ENCODE peak calls at places on chromosomes 3 and 15, in seven cellular contexts. Z, F, H, B, V, S and G are unnamed samples. For H3K36me3, the result is how much of the 10 kb centered on the place peaks cover.

GRCh38 chr3:150454622-150455021 is 46.5 kb downstream of the TSC22D2 start:
- DNase-seq in Z (no peak), F (no peak), H (no peak), B (no peak), V (no peak), S (no peak), G (no peak)

GRCh38 chr15:48565560-48566482 is 79.7 kb downstream of the FBN1 start:
- DNase-seq in Z (no peak), F (no peak), H (no peak), B (no peak), V (no peak), S (no peak), G (no peak)

GRCh38 chr3:31275038-31275562 is 257.6 kb upstream of the STT3B start:
- DNase-seq in Z (no peak), F (peak), H (no peak), B (peak), V (no peak), S (peak), G (peak)

GRCh38 chr3:112298781-112299180 is 4.8 kb upstream of the SLC9C1 start:
- DNase-seq in Z (no peak), F (no peak), H (no peak), B (no peak), V (no peak), S (no peak), G (no peak)

GRCh38 chr15:66673410-66674322 is 28.4 kb upstream of the SMAD6 start:
- DNase-seq in Z (no peak), F (no peak), H (peak), B (no peak), V (no peak), S (peak), G (peak)

GRCh38 chr3:129603561-129603942 is 2.9 kb downstream of the PLXND1 start:
- DNase-seq in Z (no peak), F (no peak), H (no peak), B (no peak), V (no peak), S (no peak), G (peak)

GRCh38 chr3:117761992-117762944 is 1052.7 kb downstream of the TUSC7 start:
- DNase-seq in Z (no peak), F (no peak), H (no peak), B (no peak), V (no peak), S (no peak), G (no peak)

GRCh38 chr3:150469931-150470740 is 62.0 kb downstream of the TSC22D2 start:
- DNase-seq in Z (no peak), F (no peak), H (peak), B (no peak), V (no peak), S (no peak), G (no peak)

GRCh38 chr3:189195302-189195701 is 23.5 kb downstream of the TPRG1 start:
- DNase-seq in Z (no peak), F (no peak), H (no peak), B (peak), V (no peak), S (no peak), G (no peak)

GRCh38 chr3:23806322-23807160 is 786 bp downstream of the UBE2E1 start:
- DNase-seq in Z (peak), F (peak), H (peak), B (no peak), V (no peak), S (no peak), G (peak)

GRCh38 chr3:55165278-55165677 is 237.4 kb upstream of the LRTM1 start:
- DNase-seq in Z (no peak), F (no peak), H (no peak), B (no peak), V (no peak), S (no peak), G (no peak)

GRCh38 chr3:129360705-129361460 is 67.6 kb downstream of the EFCAB12 start:
- DNase-seq in Z (no peak), F (no peak), H (no peak), B (no peak), V (no peak), S (no peak), G (no peak)

GRCh38 chr15:25846377-25846776 is 16.8 kb downstream of the ATP10A start:
- DNase-seq in Z (no peak), F (no peak), H (no peak), B (no peak), V (no peak), S (no peak), G (no peak)

GRCh38 chr3:129961142-129961541 is 13.4 kb upstream of the TRH start:
- DNase-seq in Z (no peak), F (no peak), H (no peak), B (no peak), V (no peak), S (no peak), G (no peak)

DNA sequence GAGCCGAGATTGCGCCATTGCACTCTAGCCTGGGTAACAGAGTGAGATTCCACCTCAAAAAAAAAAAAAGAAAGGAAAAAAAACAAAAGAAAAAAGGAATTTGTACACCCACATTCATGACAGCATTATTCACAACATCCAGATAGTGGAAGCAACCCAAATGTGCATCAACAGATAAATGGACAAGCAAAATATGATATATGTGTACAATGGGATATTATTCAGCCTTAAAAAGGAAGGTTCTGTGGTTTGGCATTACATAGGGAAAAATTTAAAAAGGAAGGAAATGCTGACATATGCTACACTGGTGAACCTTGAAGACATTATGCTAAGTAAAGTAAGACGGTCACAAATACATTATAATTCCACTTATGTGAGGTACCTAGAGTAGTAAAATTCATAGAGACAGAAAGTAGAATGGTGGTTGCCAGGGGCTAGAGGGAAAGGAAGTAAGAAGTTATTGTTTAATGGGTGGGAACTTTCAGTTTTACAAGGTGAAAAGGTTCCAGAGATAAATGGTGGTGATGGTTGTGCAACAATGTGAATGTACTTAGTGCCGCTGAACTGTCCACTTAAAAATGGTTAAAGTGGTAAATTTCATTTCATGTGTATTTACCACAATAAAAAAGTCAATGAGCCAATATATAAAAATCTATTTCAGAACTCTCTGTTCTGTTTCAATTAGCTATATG is 118.5 kb downstream of the MYLK start:
- DNase-seq in Z (no peak), F (no peak), H (no peak), B (peak), V (no peak), S (no peak), G (no peak)
- H3K27ac ChIP-seq in Z (no peak), F (no peak), H (no peak), B (peak), V (no peak), S (no peak), G (no peak)

GRCh38 chr3:45667569-45667967 is 21.6 kb upstream of the SACM1L start:
- DNase-seq in Z (no peak), F (no peak), H (no peak), B (no peak), V (no peak), S (no peak), G (no peak)
- H3K36me3 ChIP-seq in Z (under half), F (under half), H (under half), B (under half), V (under half), S (half or more), G (under half)

GRCh38 chr15:58039260-58040035 is 26.1 kb downstream of the ALDH1A2 start:
- DNase-seq in Z (no peak), F (no peak), H (no peak), B (no peak), V (no peak), S (no peak), G (no peak)
- TF ChIP-seq EP300 in Z (no peak), F (no peak), H (no peak), B (no peak), V (no peak), S (no peak), G (no peak)

DNA sequence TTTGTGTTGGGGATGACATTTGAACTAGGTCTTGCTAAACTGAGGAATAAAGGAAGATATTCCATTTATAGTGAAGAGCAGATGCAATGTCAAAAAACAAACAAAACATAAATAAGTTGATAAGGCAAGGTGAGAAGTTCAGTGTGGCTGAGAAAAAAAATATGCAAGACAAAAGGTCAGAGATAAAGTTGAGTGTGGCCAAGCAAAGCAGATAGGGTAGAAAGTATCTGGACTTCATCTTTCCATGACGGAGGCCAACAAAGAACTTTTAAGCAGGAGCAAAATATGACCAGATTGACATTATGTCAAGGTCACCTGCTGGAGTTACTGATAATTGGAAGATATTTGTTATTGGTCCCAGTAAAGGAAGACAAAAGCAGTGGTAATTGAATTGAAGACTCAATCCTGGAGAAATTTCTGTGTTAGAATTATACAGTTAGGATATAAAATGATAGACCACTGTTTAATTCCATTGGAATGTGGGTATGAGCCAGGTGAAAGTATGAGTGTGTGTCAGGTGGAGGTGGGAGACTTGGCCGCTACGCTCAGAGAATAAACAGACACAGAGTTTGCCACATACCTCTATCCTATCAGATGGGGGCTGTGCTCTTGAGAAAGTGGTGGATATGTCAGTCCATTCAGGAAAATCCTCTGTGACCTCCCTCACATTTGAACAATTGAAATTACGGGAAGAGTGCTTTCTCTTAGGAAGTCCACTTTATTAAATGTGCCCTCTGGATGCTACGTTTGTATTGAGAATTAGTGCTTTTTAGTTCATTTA is 28.1 kb downstream of the ADIPOQ start:
- DNase-seq in Z (no peak), F (no peak), H (no peak), B (no peak), V (no peak), S (no peak), G (no peak)
- H3K27ac ChIP-seq in Z (no peak), F (no peak), H (no peak), B (no peak), V (no peak), S (no peak), G (no peak)

GRCh38 chr15:83016906-83017305 is 5.5 kb upstream of the C15orf40 start:
- DNase-seq in Z (no peak), F (no peak), H (no peak), B (no peak), V (no peak), S (no peak), G (no peak)
- H3K36me3 ChIP-seq in Z (under half), F (under half), H (under half), B (under half), V (under half), S (half or more), G (under half)

GRCh38 chr3:141682007-141682406 is 56.1 kb upstream of the RNF7 start:
- DNase-seq in Z (no peak), F (no peak), H (no peak), B (no peak), V (no peak), S (no peak), G (no peak)

GRCh38 chr3:141682921-141683320 is 55.2 kb upstream of the RNF7 start:
- DNase-seq in Z (no peak), F (no peak), H (no peak), B (no peak), V (no peak), S (no peak), G (no peak)

GRCh38 chr3:141690366-141691072 is 47.6 kb upstream of the RNF7 start:
- DNase-seq in Z (no peak), F (no peak), H (no peak), B (no peak), V (no peak), S (no peak), G (no peak)

GRCh38 chr3:141684758-141685157 is 53.3 kb upstream of the RNF7 start:
- DNase-seq in Z (no peak), F (no peak), H (no peak), B (no peak), V (no peak), S (no peak), G (no peak)

DNA sequence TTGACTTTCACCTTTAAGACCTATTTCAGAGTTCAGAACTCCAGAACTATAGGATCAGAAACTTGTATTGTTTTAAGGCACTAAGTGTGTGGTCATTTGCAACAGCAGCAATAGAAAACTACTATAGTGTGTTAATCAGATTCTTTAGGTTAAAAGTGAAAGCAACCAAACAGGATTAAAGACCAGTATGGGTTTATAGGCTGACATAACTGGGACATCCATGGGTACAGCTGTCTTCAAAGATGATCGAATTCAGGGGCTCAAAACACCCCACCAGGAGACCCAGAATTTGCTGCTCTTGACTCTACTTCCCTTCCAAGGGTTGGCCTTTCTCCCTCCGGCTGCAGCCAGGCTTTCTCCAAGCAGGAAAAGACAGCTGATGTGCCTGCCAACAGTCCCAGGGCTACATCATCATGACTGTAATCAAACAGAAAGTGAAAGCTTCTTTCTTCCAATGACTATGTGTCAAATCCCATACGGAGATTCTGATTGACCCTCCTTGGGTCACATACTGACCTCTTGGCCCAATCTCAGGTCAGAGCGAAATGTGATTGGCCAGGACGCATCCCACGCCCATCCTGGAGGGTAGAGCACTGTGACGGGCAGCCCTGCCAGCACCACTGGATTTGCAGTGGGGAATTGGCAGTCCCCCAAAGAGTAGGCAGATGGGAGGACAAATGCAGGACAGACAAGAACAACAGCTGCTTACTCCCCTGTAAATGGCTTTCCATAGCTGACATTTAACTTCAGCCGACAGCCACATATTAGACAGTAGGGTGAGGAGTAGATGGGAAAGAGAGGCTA is 51.4 kb upstream of the RNF7 start:
- DNase-seq in Z (peak), F (peak), H (peak), B (peak), V (no peak), S (peak), G (no peak)
- TF ChIP-seq EP300 in Z (no peak), F (no peak), H (no peak), B (no peak), V (no peak), S (no peak), G (no peak)

GRCh38 chr3:139291276-139292051 is 52.4 kb upstream of the MRPS22 start:
- DNase-seq in Z (no peak), F (no peak), H (no peak), B (no peak), V (no peak), S (no peak), G (no peak)
- H3K27ac ChIP-seq in Z (no peak), F (no peak), H (no peak), B (no peak), V (no peak), S (no peak), G (no peak)

DNA sequence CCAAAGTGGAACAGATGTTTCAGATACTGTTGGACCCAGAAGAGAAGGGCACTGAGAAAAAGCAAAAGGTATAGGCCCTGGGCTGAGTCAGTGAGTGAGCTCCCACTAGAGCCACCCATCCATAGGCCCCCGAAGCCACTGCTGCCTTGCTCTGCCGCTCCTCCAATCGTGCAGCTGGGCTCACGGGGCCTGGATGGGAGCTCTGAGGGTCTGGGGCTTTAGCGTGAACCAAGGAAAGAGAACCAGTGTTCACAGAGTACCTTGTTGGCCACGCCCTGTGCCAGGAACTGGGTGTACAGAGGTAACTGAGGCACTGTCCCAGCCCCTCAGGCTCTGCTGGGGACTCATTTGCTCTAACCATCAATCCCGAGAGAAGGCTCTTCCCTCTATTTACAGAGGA is 4.7 kb downstream of the UNC45A start:
- DNase-seq in Z (no peak), F (no peak), H (no peak), B (no peak), V (no peak), S (no peak), G (no peak)
- H3K36me3 ChIP-seq in Z (half or more), F (under half), H (under half), B (under half), V (under half), S (half or more), G (half or more)